ENCODE peak calls at places on chromosomes 7 and 10, in ten cellular contexts. A, C, T, U, O, S, N, K, X and H are unnamed samples.

GRCh38 chr10:110783509-110784103 is 88.1 kb upstream of the PDCD4 start:
- DNase-seq in A (no peak), C (no peak), T (no peak), U (no peak), O (peak; percentile 61), S (no peak), N (no peak), K (no peak), X (no peak), H (no peak)

GRCh38 chr7:96982586-96982985 is 22.8 kb upstream of the DLX6 start:
- DNase-seq in A (no peak), C (no peak), T (no peak), U (no peak), O (no peak), S (no peak), N (no peak), K (no peak), X (no peak), H (no peak)

GRCh38 chr7:132528695-132529094 is 47.6 kb downstream of the PLXNA4 start:
- DNase-seq in A (no peak), C (no peak), T (no peak), U (no peak), O (no peak), S (no peak), N (no peak), K (no peak), X (no peak), H (no peak)

GRCh38 chr10:3935933-3936359 is 150.9 kb upstream of the KLF6 start:
- DNase-seq in A (no peak), C (no peak), T (peak; percentile 58), U (no peak), O (no peak), S (no peak), N (no peak), K (peak; percentile 98), X (peak; percentile 44), H (no peak)

GRCh38 chr7:43077285-43077684 is 35.2 kb upstream of the HECW1 start:
- DNase-seq in A (no peak), C (no peak), T (no peak), U (no peak), O (no peak), S (no peak), N (no peak), K (no peak), X (no peak), H (no peak)

GRCh38 chr7:70598976-70599375 is 533.0 kb upstream of the GALNT17 start:
- DNase-seq in A (peak; percentile 28), C (no peak), T (no peak), U (no peak), O (no peak), S (no peak), N (no peak), K (no peak), X (no peak), H (no peak)

GRCh38 chr7:4683884-4684565 is 1.9 kb downstream of the FOXK1 start:
- DNase-seq in A (peak; percentile 79), C (no peak), T (peak; percentile 52), U (no peak), O (peak; percentile 71), S (no peak), N (peak; percentile 41), K (peak; percentile 80), X (peak; percentile 81), H (peak; percentile 26)

GRCh38 chr7:66638309-66639099 is 9.8 kb downstream of the KCTD7 start:
- DNase-seq in A (no peak), C (no peak), T (no peak), U (no peak), O (no peak), S (no peak), N (no peak), K (no peak), X (no peak), H (no peak)

GRCh38 chr7:82740246-82740848 is 296.8 kb upstream of the CACNA2D1 start:
- DNase-seq in A (peak; percentile 12), C (no peak), T (no peak), U (peak; percentile 18), O (no peak), S (no peak), N (no peak), K (peak; percentile 51), X (peak; percentile 21), H (peak; percentile 43)

GRCh38 chr7:92799446-92800211 is 36.7 kb downstream of the CDK6 start:
- DNase-seq in A (no peak), C (no peak), T (no peak), U (no peak), O (no peak), S (no peak), N (no peak), K (no peak), X (no peak), H (no peak)

GRCh38 chr7:24700446-24701044 is 56.7 kb downstream of the GSDME start:
- DNase-seq in A (no peak), C (no peak), T (no peak), U (no peak), O (no peak), S (no peak), N (no peak), K (no peak), X (no peak), H (no peak)

GRCh38 chr7:8014399-8014798 is 45.8 kb downstream of the GLCCI1 start:
- DNase-seq in A (no peak), C (no peak), T (no peak), U (no peak), O (no peak), S (no peak), N (no peak), K (peak; percentile 6), X (no peak), H (no peak)

GRCh38 chr10:48399551-48399950 is 93.1 kb downstream of the MAPK8 start:
- DNase-seq in A (no peak), C (no peak), T (no peak), U (no peak), O (no peak), S (no peak), N (no peak), K (no peak), X (no peak), H (no peak)

GRCh38 chr7:48376263-48376662 is 205.0 kb downstream of the ABCA13 start:
- DNase-seq in A (no peak), C (no peak), T (no peak), U (no peak), O (peak; percentile 45), S (no peak), N (peak; percentile 48), K (no peak), X (no peak), H (no peak)

GRCh38 chr7:25122373-25122772 is 2.7 kb downstream of the CYCS start:
- DNase-seq in A (no peak), C (no peak), T (no peak), U (no peak), O (no peak), S (no peak), N (no peak), K (no peak), X (no peak), H (no peak)

DNA sequence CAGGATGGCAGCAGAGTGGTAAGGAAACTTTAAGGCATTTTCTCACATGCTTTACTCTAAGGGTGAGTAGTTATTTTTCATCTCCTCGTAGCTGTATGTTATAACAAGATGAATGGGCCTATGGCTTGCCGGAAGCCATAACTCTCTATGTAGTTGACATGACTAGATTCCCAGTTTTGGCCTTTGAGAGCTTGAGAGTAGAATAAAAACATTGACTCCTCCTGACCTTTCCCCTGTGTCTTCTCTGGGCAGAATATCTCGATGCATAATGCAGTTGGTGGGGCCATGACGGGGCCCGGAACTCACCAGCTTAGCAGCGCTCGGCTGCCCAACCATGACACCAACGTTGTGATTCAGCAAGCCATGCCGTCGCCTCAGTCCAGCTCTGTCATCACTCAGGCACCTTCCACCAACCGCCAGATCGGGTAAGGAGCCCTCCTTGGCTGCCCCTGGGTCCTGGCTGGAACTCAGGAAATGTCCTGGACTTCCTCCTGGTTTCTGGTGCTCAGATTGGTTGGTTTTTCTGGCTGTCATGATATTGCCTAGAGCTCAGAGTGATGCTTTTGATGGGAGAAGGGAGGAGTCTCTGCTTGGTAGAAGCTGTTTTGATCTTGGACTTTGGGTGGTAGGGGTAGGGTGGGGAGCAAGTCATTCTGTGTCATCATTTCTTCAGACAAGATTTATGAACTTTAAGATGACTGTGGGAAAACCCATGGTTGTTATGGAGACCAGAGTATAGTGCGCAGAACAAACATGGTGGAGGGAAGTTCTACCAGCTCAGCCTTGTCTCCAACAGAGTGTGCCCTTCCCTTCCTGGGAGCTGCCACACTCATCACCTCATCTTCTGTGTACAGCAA is 158.0 kb downstream of the CREB5 start:
- DNase-seq in A (no peak), C (peak; percentile 20), T (no peak), U (no peak), O (no peak), S (no peak), N (no peak), K (no peak), X (no peak), H (no peak)
- TF ChIP-seq POLR2A in A (no peak), C (peak; percentile 89), T (no peak), U (no peak), O (no peak), S (no peak), N (no peak), K (no peak), X (no peak), H (no peak)

DNA sequence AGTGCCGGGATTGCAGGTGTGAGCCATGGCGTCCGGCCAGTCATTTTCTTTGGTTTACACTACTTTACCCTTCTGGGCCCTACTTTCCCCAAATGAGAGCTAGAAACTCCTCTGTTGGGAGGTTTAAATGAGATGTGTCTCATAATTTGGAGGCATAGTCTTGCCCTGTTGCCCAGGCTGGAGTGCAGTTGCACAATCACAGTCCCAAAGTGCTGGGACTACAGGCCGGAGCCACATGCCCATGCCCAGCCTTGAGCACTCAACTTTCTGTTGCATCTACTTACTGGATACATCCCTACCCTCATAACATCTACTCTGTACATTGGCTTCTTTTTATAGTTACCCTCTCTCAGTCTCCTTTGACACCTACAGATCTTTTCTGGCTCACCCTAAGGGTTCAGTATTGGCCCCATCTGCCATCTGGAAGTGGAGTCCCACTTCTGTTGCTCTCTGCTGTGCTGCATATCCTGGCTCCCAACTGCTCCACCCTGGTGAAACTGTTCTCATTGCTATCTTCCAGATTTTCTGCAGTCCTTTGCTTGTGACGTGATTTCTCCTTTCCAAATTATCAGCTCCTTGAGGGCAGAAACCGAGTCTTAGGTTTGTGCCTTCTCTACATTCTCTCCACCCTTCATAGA is 8.4 kb downstream of the EIF4H start:
- DNase-seq in A (no peak), C (no peak), T (no peak), U (no peak), O (peak; percentile 11), S (no peak), N (no peak), K (no peak), X (no peak), H (no peak)
- TF ChIP-seq POLR2A in A (no peak), C (no peak), T (no peak), U (no peak), O (no peak), S (no peak), N (no peak), K (no peak), X (no peak), H (no peak)

GRCh38 chr7:101251871-101252659 is 7.2 kb upstream of the FIS1 start:
- DNase-seq in A (peak; percentile 97), C (peak; percentile 93), T (peak; percentile 95), U (peak; percentile 96), O (peak; percentile 99), S (peak; percentile 70), N (peak; percentile 93), K (peak; percentile 99), X (peak; percentile 98), H (peak; percentile 98)
- TF ChIP-seq POLR2A in A (peak; percentile 60), C (peak; percentile 79), T (no peak), U (peak; percentile 46), O (peak; percentile 17), S (peak; percentile 21), N (no peak), K (peak; percentile 76), X (peak; percentile 48), H (peak; percentile 92)

GRCh38 chr7:100351657-100352058 is 6.3 kb upstream of the PILRB start:
- DNase-seq in A (no peak), C (no peak), T (no peak), U (no peak), O (no peak), S (no peak), N (no peak), K (no peak), X (no peak), H (no peak)
- TF ChIP-seq POLR2A in A (no peak), C (no peak), T (no peak), U (no peak), O (no peak), S (no peak), N (no peak), K (no peak), X (no peak), H (no peak)